ENCODE peak calls at places on chromosomes 13 and 19, in nine cellular contexts. W is stimulated activated CD8-positive, alpha-beta memory T cell treated with anti-CD3 and anti-CD28 coated beads, Interleukin-4, amount 100 ng/mL, for 48 hours; P is left cardiac atrium; O is stimulated activated CD4-positive, alpha-beta T cell treated with anti-CD3 and anti-CD28 coated beads, Interleukin-4, amount 100 ng/mL, for 48 hours; G is fibroblast of gingiva; V is posterior vena cava; D is iris pigment epithelial cell; T is midbrain; S is mucosa of gallbladder. C is an unnamed sample.

GRCh38 chr19:4748589-4748988 is 24.9 kb upstream of the DPP9 start:
- DNase-seq in V (no peak), O (no peak), T (no peak), P (no peak), W (no peak), G (no peak), D (no peak), S (no peak), C (no peak)

GRCh38 chr13:21749410-21749809 is 78.5 kb downstream of the FGF9 start:
- DNase-seq in O (no peak), G (no peak), S (no peak), W (no peak), P (no peak), V (no peak), T (no peak), D (peak; percentile 45), C (no peak)

GRCh38 chr19:58182577-58182988 is 278 bp upstream of the ZNF274 start:
- DNase-seq in P (no peak), G (no peak), W (no peak), D (no peak), T (no peak), S (no peak), O (peak; percentile 84), V (peak; percentile 97), C (peak; percentile 97)

GRCh38 chr13:106603568-106603967 is 35.6 kb upstream of the ARGLU1 start:
- DNase-seq in O (no peak), S (no peak), D (no peak), P (no peak), V (no peak), W (no peak), G (no peak), T (no peak), C (no peak)

GRCh38 chr19:11013771-11014170 is 52.9 kb downstream of the SMARCA4 start:
- DNase-seq in D (no peak), T (no peak), G (no peak), V (no peak), W (no peak), S (no peak), P (no peak), O (no peak), C (no peak)

GRCh38 chr13:39875583-39875982 is 220.1 kb downstream of the COG6 start:
- DNase-seq in G (no peak), P (peak; percentile 51), D (peak; percentile 71), O (no peak), T (no peak), V (no peak), S (no peak), W (no peak), C (no peak)

GRCh38 chr13:31111136-31111535 is 50.6 kb downstream of the HSPH1 start:
- DNase-seq in D (peak; percentile 78), V (no peak), G (no peak), O (no peak), W (no peak), T (no peak), S (no peak), P (no peak), C (no peak)

GRCh38 chr13:20188649-20189553 is 3.8 kb downstream of the GJB2 start:
- DNase-seq in G (no peak), D (no peak), V (peak; percentile 81), S (no peak), T (no peak), P (no peak), W (no peak), O (no peak), C (peak; percentile 52)

GRCh38 chr13:113951246-113951999 is 22.5 kb downstream of the C13orf46 start:
- DNase-seq in G (peak; percentile 82), W (peak; percentile 67), O (peak; percentile 55), V (peak; percentile 97), D (peak; percentile 73), P (peak; percentile 90), T (peak; percentile 82), S (peak; percentile 76), C (peak; percentile 58)

GRCh38 chr13:76822691-76823267 is 63.4 kb downstream of the KCTD12 start:
- DNase-seq in P (no peak), W (no peak), T (no peak), S (peak; percentile 16), O (no peak), V (peak; percentile 64), G (peak; percentile 67), D (peak; percentile 50), C (no peak)

GRCh38 chr19:10471909-10472308 is 31.2 kb downstream of the KEAP1 start:
- DNase-seq in V (no peak), O (no peak), G (peak; percentile 27), T (no peak), W (no peak), S (no peak), P (no peak), D (peak; percentile 43), C (no peak)

GRCh38 chr13:45337395-45337794 is 3.6 kb downstream of the TPT1 start:
- DNase-seq in W (no peak), S (no peak), D (no peak), G (no peak), V (no peak), O (no peak), P (no peak), T (no peak), C (no peak)

C was measured in CMK.